ENCODE peak calls at places on chromosome 10, in nine cellular contexts. C is PC-3, W is fibroblast of lung, J is PC-9, F is BE2C, L is HepG2, B is ovary, P is colonic mucosa, X is Peyer's patch. D is an unnamed sample.

GRCh38 chr10:123549761-123550454 is 116.2 kb upstream of the GPR26 start:
- DNase-seq in P (no peak), B (no peak), L (no peak), X (no peak), C (no peak), J (no peak), F (no peak), W (no peak), D (no peak)

GRCh38 chr10:91564026-91564425 is 68.8 kb downstream of the PPP1R3C start:
- DNase-seq in F (no peak), W (no peak), L (no peak), X (no peak), C (no peak), B (no peak), P (no peak), J (no peak), D (no peak)

GRCh38 chr10:17476073-17476472 is 21.7 kb upstream of the ST8SIA6 start:
- DNase-seq in C (no peak), J (no peak), B (no peak), W (no peak), F (no peak), X (no peak), P (no peak), L (no peak), D (no peak)

GRCh38 chr10:70976063-70976462 is 87.7 kb upstream of the PCBD1 start:
- DNase-seq in F (no peak), C (no peak), W (no peak), L (no peak), J (no peak), X (no peak), P (no peak), B (no peak), D (no peak)

GRCh38 chr10:43079823-43080222 is 3.0 kb downstream of the RET start:
- DNase-seq in J (no peak), X (no peak), B (no peak), C (no peak), P (no peak), L (no peak), W (no peak), F (no peak), D (no peak)

GRCh38 chr10:110883924-110884323 is 12.2 kb downstream of the PDCD4 start:
- DNase-seq in P (no peak), W (no peak), C (peak; percentile 67), F (no peak), X (no peak), J (no peak), L (no peak), B (no peak), D (no peak)

GRCh38 chr10:88389456-88389855 is 193.7 kb downstream of the RNLS start:
- DNase-seq in C (no peak), J (no peak), X (peak; percentile 66), L (peak; percentile 15), P (peak; percentile 68), B (peak; percentile 23), F (peak; percentile 28), W (peak; percentile 45), D (no peak)

GRCh38 chr10:3783313-3783689 is 1.7 kb downstream of the KLF6 start:
- DNase-seq in J (peak; percentile 54), P (peak; percentile 58), W (peak; percentile 84), X (peak; percentile 84), C (peak; percentile 42), L (no peak), F (peak; percentile 67), B (peak; percentile 65), D (no peak)

GRCh38 chr10:13969792-13970140 is 361.0 kb downstream of the FRMD4A start:
- DNase-seq in F (no peak), P (no peak), C (no peak), X (no peak), W (no peak), J (no peak), B (no peak), L (no peak), D (no peak)

GRCh38 chr10:70477661-70478162 is 855 bp upstream of the PALD1 start:
- DNase-seq in F (peak; percentile 29), P (no peak), X (peak; percentile 74), W (peak; percentile 38), B (peak; percentile 72), L (peak; percentile 13), C (peak; percentile 85), J (peak; percentile 82), D (no peak)

GRCh38 chr10:35341521-35341920 is 5.2 kb downstream of the CCNY start:
- DNase-seq in J (no peak), X (no peak), B (no peak), L (no peak), F (no peak), W (no peak), P (no peak), C (no peak), D (no peak)

GRCh38 chr10:48910557-48910956 is 29.1 kb downstream of the LRRC18 start:
- DNase-seq in C (no peak), F (no peak), J (no peak), P (no peak), B (no peak), L (no peak), W (no peak), X (no peak), D (no peak)

GRCh38 chr10:12708921-12709320 is 292.6 kb downstream of the CCDC3 start:
- DNase-seq in B (no peak), J (peak; percentile 54), F (no peak), L (no peak), P (no peak), C (peak; percentile 39), W (peak; percentile 84), X (no peak), D (no peak)

GRCh38 chr10:70775679-70776454 is 9.3 kb downstream of the TBATA start:
- DNase-seq in C (no peak), L (no peak), P (no peak), W (no peak), B (no peak), F (no peak), X (peak; percentile 29), J (no peak), D (no peak)

GRCh38 chr10:129415261-129416135 is 51.5 kb upstream of the MGMT start:
- DNase-seq in W (no peak), J (no peak), L (no peak), F (no peak), B (no peak), P (peak; percentile 12), C (no peak), X (no peak), D (no peak)

GRCh38 chr10:117860823-117861222 is 185.9 kb downstream of the RAB11FIP2 start:
- DNase-seq in X (no peak), L (peak; percentile 15), W (peak; percentile 1), F (no peak), P (no peak), C (peak; percentile 46), J (no peak), B (no peak), D (no peak)

GRCh38 chr10:50552771-50553535 is 70.8 kb downstream of the SGMS1 start:
- DNase-seq in L (no peak), J (no peak), X (peak; percentile 66), B (no peak), F (no peak), P (peak; percentile 49), W (peak; percentile 53), C (peak; percentile 66), D (no peak)

GRCh38 chr10:107616463-107617131 is 452.1 kb upstream of the SORCS1 start:
- DNase-seq in X (no peak), B (no peak), L (no peak), P (no peak), C (no peak), J (no peak), W (peak; percentile 21), F (no peak), D (no peak)

GRCh38 chr10:118369806-118370205 is 27.7 kb upstream of the FAM204A start:
- DNase-seq in W (no peak), L (no peak), J (no peak), F (peak; percentile 8), P (no peak), C (no peak), B (no peak), X (no peak), D (no peak)

GRCh38 chr10:131043039-131043691 is 268.4 kb downstream of the TCERG1L start:
- DNase-seq in W (no peak), J (no peak), P (no peak), X (peak; percentile 26), F (no peak), L (no peak), B (no peak), C (no peak), D (no peak)

DNA sequence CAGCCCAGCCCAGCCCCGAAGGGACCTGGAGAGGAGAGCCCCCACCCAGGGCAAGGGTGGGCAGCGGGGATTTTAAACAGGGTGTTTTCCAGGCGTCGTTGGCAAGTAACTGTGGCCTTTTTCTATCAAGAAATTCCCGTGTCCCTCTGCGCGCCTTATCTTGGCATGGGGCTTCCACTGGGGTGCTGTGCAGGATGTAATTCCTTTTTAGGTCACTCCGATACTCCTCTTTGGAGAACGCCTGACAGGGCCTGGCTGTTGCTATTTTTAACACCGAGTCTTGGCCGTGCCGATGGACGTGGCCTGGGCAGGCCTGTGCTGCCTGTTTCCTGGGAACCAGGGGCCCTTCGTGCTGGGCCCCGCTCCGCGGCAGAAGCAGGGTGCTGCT is 93.8 kb downstream of the INPP5A start:
- DNase-seq in P (peak; percentile 34), F (no peak), C (no peak), J (no peak), B (peak; percentile 83), W (peak; percentile 30), X (peak; percentile 46), L (no peak), D (peak; percentile 79)
- H3K4me1 ChIP-seq in P (peaks cover 10% of the 10 kb centered on the region), F (peaks cover 4% of the 10 kb centered on the region), C (peaks cover 3% of the 10 kb centered on the region), J (no peaks in the 10 kb centered on the region), B (peaks cover 42% of the 10 kb centered on the region), W (peaks cover 28% of the 10 kb centered on the region), X (no peaks in the 10 kb centered on the region), L (no peaks in the 10 kb centered on the region), D (peaks cover 95% of the 10 kb centered on the region)

DNA sequence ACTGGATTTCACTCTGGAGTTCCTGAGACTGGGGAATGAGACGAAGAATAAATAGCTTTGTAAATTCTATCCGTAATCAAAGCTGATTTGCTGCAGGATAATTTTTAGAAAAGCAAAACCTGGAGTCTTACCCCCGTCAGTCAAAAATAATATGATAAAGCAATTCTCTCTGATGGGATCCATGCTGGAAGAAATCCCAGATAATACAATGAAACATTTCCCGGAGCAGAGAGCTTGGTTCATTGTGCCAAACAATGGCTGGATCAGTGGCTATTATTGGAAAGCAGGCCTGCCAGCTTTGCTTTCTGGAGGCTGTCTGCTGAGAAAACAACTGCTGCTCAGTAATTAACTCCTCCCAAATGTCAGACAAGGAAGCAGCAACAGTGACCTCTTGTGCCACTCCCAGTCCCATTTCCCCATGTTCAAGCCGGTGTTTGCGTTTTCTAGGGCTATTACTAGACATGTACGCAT is 609.4 kb upstream of the PCDH15 start:
- DNase-seq in B (no peak), W (peak; percentile 8), X (peak; percentile 47), F (peak; percentile 82), J (no peak), C (peak; percentile 25), L (no peak), P (peak; percentile 29), D (peak; percentile 36)
- TF ChIP-seq CTCF in B (no peak), W (no peak), X (no peak), F (peak; percentile 71), J (no peak), C (peak; percentile 24), L (no peak), P (no peak), D (peak; percentile 55)

GRCh38 chr10:90062786-90063185 is 361.4 kb downstream of the KIF20B start:
- DNase-seq in W (peak; percentile 84), B (no peak), X (no peak), P (no peak), L (no peak), C (no peak), J (no peak), F (no peak), D (no peak)
- H3K4me3 ChIP-seq in W (no peak overlapping the region), B (no peak overlapping the region), X (no peak overlapping the region), P (no peak overlapping the region), L (no peak overlapping the region), C (no peak overlapping the region), J (no peak overlapping the region), F (no peak overlapping the region), D (no peak overlapping the region)

GRCh38 chr10:69464401-69464800 is 13.1 kb downstream of the TSPAN15 start:
- DNase-seq in P (no peak), X (no peak), F (no peak), C (no peak), B (no peak), W (no peak), J (no peak), L (no peak), D (no peak)
- H3K4me1 ChIP-seq in P (peaks cover 17% of the 10 kb centered on the region), X (peaks cover 5% of the 10 kb centered on the region), F (peaks cover 6% of the 10 kb centered on the region), C (peaks cover 54% of the 10 kb centered on the region), B (no peaks in the 10 kb centered on the region), W (no peaks in the 10 kb centered on the region), J (peaks cover 79% of the 10 kb centered on the region), L (peaks cover 11% of the 10 kb centered on the region), D (peaks cover 89% of the 10 kb centered on the region)